ENCODE peak calls at places on chromosomes 2 and 18, in five cellular contexts. J, D, A, X and E are unnamed samples. For H3K4me1, the result is how much of the 10 kb centered on the place peaks cover.

GRCh38 chr2:26401739-26402541 is at the start of gene DRC1:
- DNase-seq in A (no peak), J (no peak), X (peak), D (no peak), E (peak)

GRCh38 chr2:237923507-237924163 is 43.2 kb upstream of the UBE2F start:
- DNase-seq in J (no peak), D (peak), X (peak), A (peak), E (peak)

GRCh38 chr2:234981197-234982095 is 29.6 kb downstream of the SH3BP4 start:
- DNase-seq in X (peak), D (no peak), J (no peak), A (peak), E (peak)

GRCh38 chr2:237025090-237025865 is 60.4 kb upstream of the COPS8 start:
- DNase-seq in D (no peak), J (no peak), X (no peak), A (peak), E (no peak)

GRCh38 chr18:5253910-5254309 is 41.6 kb downstream of the ZBTB14 start:
- DNase-seq in J (no peak), D (no peak), X (no peak), A (no peak), E (no peak)

GRCh38 chr18:11178951-11179549 is 29.7 kb upstream of the PIEZO2 start:
- DNase-seq in X (no peak), A (no peak), D (no peak), J (no peak), E (no peak)

GRCh38 chr2:184562532-184562931 is 35.8 kb upstream of the ZNF804A start:
- DNase-seq in D (no peak), J (no peak), X (no peak), A (no peak), E (no peak)

GRCh38 chr18:78973357-78974083 is 6.1 kb upstream of the SALL3 start:
- DNase-seq in D (no peak), X (no peak), A (no peak), J (no peak), E (no peak)

GRCh38 chr18:79819951-79820351 is 22.2 kb downstream of the KCNG2 start:
- DNase-seq in D (no peak), J (peak), X (no peak), A (no peak), E (no peak)

GRCh38 chr2:175630319-175631246 is 371.5 kb downstream of the LNPK start:
- DNase-seq in A (peak), D (peak), X (no peak), J (no peak), E (peak)

GRCh38 chr2:240200230-240201051 is 60.0 kb upstream of the OTOS start:
- DNase-seq in X (no peak), J (no peak), D (no peak), A (no peak), E (no peak)

GRCh38 chr2:172623249-172623965 is 67.5 kb downstream of the PDK1 start:
- DNase-seq in J (no peak), A (no peak), D (no peak), X (no peak), E (no peak)

GRCh38 chr18:52620926-52621439 is 281.0 kb downstream of the DCC start:
- DNase-seq in X (no peak), A (no peak), D (no peak), J (no peak), E (no peak)

GRCh38 chr2:237315170-237315880 is 98.6 kb downstream of the COL6A3 start:
- DNase-seq in D (no peak), J (no peak), A (peak), X (no peak), E (peak)

GRCh38 chr18:9834551-9834950 is 51.2 kb upstream of the TXNDC2 start:
- DNase-seq in D (no peak), J (no peak), X (no peak), A (no peak), E (no peak)

GRCh38 chr2:112630268-112630667 is 15.5 kb upstream of the SLC20A1 start:
- DNase-seq in A (no peak), J (no peak), D (no peak), X (no peak), E (no peak)

GRCh38 chr2:163466583-163466982 is 269.2 kb downstream of the FIGN start:
- DNase-seq in D (no peak), A (no peak), J (no peak), X (no peak), E (no peak)

GRCh38 chr2:239154971-239155805 is 245.6 kb downstream of the HDAC4 start:
- DNase-seq in A (no peak), D (no peak), X (no peak), J (no peak), E (no peak)

GRCh38 chr18:55781481-55781957 is 193.5 kb upstream of the TCF4 start:
- DNase-seq in J (no peak), A (no peak), X (no peak), D (peak), E (peak)

GRCh38 chr2:169528271-169528701 is 18.8 kb downstream of the KLHL41 start:
- DNase-seq in A (peak), D (peak), J (peak), X (peak), E (peak)

GRCh38 chr2:233013027-233013461 is at the start of gene NGEF:
- DNase-seq in D (no peak), J (no peak), X (no peak), A (peak), E (no peak)

GRCh38 chr2:29747786-29748470 is 173.5 kb downstream of the ALK start:
- DNase-seq in X (no peak), A (peak), J (no peak), D (no peak), E (no peak)

GRCh38 chr2:128346811-128347558 is 28.3 kb upstream of the HS6ST1 start:
- DNase-seq in A (no peak), J (no peak), X (no peak), D (no peak), E (no peak)

GRCh38 chr2:167471734-167472133 is 583.5 kb downstream of the XIRP2 start:
- DNase-seq in A (no peak), J (no peak), X (no peak), D (no peak), E (peak)

GRCh38 chr2:72579595-72580180 is 246.1 kb downstream of the EXOC6B start:
- DNase-seq in D (peak), J (no peak), A (peak), X (no peak), E (peak)

GRCh38 chr2:217151509-217152206 is 291.8 kb upstream of the TNP1 start:
- DNase-seq in X (no peak), A (no peak), J (no peak), D (no peak), E (no peak)

GRCh38 chr2:39549718-39550464 is 112.8 kb upstream of the MAP4K3 start:
- DNase-seq in A (no peak), D (peak), J (no peak), X (no peak), E (peak)

GRCh38 chr2:224142397-224143312 is 103.6 kb upstream of the SERPINE2 start:
- DNase-seq in D (no peak), A (no peak), J (no peak), X (no peak), E (no peak)

GRCh38 chr2:127404466-127405251 is 13.6 kb upstream of the PROC start:
- DNase-seq in A (no peak), D (no peak), X (no peak), J (no peak), E (no peak)

GRCh38 chr2:96407041-96407918 is 71.7 kb downstream of the NCAPH start:
- DNase-seq in X (peak), J (peak), A (peak), D (peak), E (peak)

GRCh38 chr18:51569153-51569552 is 371.7 kb upstream of the MEX3C start:
- DNase-seq in A (no peak), D (no peak), J (no peak), X (no peak), E (no peak)

GRCh38 chr2:130382313-130382917 is 26.6 kb downstream of the PTPN18 start:
- DNase-seq in X (no peak), J (no peak), A (no peak), D (no peak), E (no peak)

GRCh38 chr2:216606551-216607527 is 26.4 kb upstream of the IGFBP2 start:
- DNase-seq in X (no peak), J (peak), A (no peak), D (no peak), E (peak)

GRCh38 chr2:134124047-134124753 is 129.7 kb upstream of the MGAT5 start:
- DNase-seq in A (peak), X (no peak), D (no peak), J (no peak), E (no peak)
- H3K4me1 ChIP-seq in A (half or more), X (under half), D (under half), J (under half), E (under half)

GRCh38 chr18:74291771-74292540 is at the start of gene CYB5A:
- DNase-seq in J (peak), A (peak), X (peak), D (peak), E (peak)
- TF ChIP-seq CTCF in J (no peak), A (peak), X (no peak), D (no peak), E (no peak)

GRCh38 chr2:47735470-47735869 is 47.5 kb upstream of the MSH6 start:
- DNase-seq in J (no peak), D (no peak), X (no peak), A (no peak), E (no peak)

GRCh38 chr2:47735046-47735445 is 47.9 kb upstream of the MSH6 start:
- DNase-seq in J (no peak), X (no peak), D (no peak), A (no peak), E (no peak)

GRCh38 chr2:47738331-47738730 is 44.6 kb upstream of the MSH6 start:
- DNase-seq in J (no peak), D (no peak), A (no peak), X (no peak), E (no peak)

GRCh38 chr2:47737191-47737975 is 45.6 kb upstream of the MSH6 start:
- DNase-seq in A (no peak), D (no peak), J (no peak), X (no peak), E (no peak)

DNA sequence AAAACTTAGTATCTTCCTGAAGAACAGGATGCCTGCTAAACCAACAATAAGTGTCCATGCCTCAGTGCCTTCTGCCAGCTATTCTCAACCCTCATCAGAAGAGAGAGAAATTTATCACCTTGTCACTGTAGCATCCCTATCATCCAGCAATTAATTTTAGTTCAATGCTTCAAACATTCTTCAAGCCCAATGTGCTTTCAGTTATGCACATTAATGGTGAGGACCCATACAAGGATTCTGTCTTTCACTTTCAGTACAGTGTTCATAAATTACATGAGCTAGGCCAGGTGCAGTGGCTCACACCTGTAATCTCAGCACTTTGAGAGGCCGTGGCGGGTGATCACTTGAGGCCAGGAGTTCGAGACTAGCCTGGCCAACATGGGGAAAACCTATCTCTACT is 47.0 kb upstream of the MSH6 start:
- DNase-seq in X (no peak), J (no peak), D (no peak), A (no peak), E (no peak)
- TF ChIP-seq CREB1 in X (no peak), J (no peak), D (no peak), A (no peak), E (no peak)

DNA sequence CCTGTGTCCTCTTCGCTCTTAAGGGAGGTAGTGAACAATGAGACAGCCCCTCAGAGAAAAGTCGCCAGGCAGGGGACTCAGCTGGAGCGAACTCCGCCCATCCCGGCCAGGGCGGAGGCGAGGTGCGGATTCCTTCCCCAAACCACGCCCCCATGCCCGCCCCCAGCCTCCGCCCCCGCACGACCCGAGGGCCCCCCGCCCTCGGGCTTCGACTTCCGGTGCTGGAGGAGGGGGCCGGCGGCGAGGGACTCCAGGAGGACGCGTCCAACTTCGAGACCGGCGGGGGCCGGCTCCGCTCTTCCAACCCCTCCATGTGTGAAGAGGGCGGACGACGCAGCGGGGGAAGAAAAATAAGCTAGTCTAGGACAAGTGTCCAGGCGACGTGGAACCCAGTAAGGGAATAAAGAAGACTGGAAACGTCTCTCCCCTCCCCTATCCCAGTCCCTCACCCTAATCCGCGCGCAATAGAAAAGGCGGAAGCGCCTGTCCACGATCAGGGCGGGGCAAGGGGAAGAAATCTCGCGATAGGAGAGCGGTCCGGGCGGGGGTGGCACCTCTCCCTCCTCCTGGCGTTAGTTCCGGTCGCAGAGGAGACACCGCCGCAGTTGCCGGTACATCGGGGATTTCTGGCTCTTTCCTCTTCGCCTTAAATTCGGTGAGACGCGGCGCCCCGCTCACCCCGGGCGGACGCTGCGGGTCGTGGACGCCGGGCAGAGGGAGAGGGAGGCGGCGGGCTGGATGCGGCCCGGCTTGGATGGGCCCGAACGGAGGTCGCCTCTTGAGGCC is at the start of gene BZW1:
- DNase-seq in D (peak), X (peak), A (peak), J (peak), E (peak)
- H3K4me1 ChIP-seq in D (under half), X (under half), A (half or more), J (under half), E (under half)

GRCh38 chr18:41532344-41533086 is 422.5 kb upstream of the PIK3C3 start:
- DNase-seq in D (no peak), X (no peak), A (no peak), J (no peak), E (peak)
- TF ChIP-seq CTCF in D (no peak), X (peak), A (no peak), J (no peak), E (peak)

GRCh38 chr18:48797841-48798255 is 152.9 kb downstream of the SMAD7 start:
- DNase-seq in D (no peak), A (no peak), J (no peak), X (no peak), E (no peak)
- TF ChIP-seq CREB1 in D (no peak), A (no peak), J (no peak), X (no peak), E (no peak)

DNA sequence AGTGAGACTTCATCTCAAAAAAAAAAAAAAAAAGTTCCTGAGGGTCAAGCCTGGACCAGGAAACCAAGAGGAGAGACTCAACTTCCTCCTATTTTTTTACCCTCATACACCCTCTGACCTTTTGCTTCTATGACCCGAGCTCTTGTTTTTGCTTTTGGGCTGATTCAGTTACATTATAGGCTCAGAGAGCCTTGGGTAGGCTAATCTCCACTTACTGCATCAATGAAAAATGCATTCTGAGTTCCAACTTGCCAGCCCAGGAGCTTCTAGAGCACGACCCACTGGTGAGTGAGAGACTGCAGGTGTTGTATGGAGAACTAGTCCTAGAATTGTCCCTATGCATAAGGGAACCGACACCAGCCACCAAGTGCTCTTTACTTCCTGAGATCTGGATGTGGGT is 91.1 kb downstream of the CABLES1 start:
- DNase-seq in D (no peak), J (no peak), X (no peak), A (no peak), E (no peak)
- H3K4me1 ChIP-seq in D (under half), J (half or more), X (under half), A (under half), E (under half)

GRCh38 chr2:113963965-113964364 is 74.1 kb downstream of the ACTR3 start:
- DNase-seq in D (no peak), J (no peak), A (no peak), X (no peak), E (no peak)
- TF ChIP-seq CTCF in D (no peak), J (no peak), A (no peak), X (no peak), E (peak)

DNA sequence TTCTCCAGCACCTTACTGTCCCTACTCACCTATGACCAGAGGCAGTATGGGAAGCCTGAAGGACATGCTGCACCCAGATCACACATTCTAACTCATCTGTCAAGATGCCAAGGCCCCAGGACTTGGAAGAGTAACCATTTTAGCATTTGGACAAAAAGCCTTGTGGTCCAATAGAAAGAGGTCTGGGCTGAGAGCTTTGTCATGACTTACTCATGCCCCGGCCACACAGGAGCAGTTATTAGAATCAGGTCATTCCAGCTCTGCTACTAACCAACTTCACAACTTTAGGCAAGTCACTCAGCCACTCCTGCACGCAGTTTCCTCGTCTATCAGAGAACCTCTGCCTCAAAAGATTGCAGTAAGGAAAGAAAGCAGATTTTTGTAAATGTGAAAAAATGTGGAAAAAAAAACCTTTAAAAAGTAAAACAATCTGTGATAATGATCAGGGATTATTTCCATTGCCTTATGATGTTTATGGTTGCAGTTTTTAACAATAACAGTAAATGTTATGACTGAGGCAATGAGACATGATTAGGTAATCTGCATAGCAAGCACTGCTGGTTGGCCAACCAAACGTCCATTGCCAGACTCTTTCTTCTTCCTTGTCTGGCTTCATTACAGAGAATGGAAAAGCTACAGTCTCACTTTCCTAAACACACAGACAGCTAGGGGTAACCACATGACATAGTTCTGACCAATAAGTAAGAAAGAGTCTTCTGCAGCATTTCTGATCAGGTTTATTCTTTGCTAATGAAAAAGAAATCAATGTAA is 255.3 kb upstream of the CHAC2 start:
- DNase-seq in X (no peak), D (no peak), A (no peak), J (no peak), E (no peak)
- TF ChIP-seq CREB1 in X (no peak), D (no peak), A (no peak), J (no peak), E (no peak)